ENCODE peak calls at places on chromosomes 2 and 18, in four cellular contexts. One of them, this sample, is unnamed.
A peak's percentile ranks its signal among the peaks of the same experiment; 100 is the strongest.

GRCh38 chr2:230872968-230873669 is 8.4 kb downstream of the ITM2C start:
- DNase-seq in T-helper 2 cell: no peak
- DNase-seq in endothelial cell: no peak
- DNase-seq in NCI-H524: no peak
- DNase-seq in this sample: no peak

GRCh38 chr2:12727085-12727484 is 10.3 kb downstream of the TRIB2 start:
- DNase-seq in T-helper 2 cell: no peak
- DNase-seq in endothelial cell: no peak
- DNase-seq in NCI-H524: no peak
- DNase-seq in this sample: no peak

GRCh38 chr2:235860111-235860510 is 308.1 kb downstream of the GBX2 start:
- DNase-seq in T-helper 2 cell: no peak
- DNase-seq in endothelial cell: no peak
- DNase-seq in NCI-H524: no peak
- DNase-seq in this sample: no peak

GRCh38 chr2:189393440-189394111 is 47.7 kb upstream of the WDR75 start:
- DNase-seq in T-helper 2 cell: no peak
- DNase-seq in endothelial cell: no peak
- DNase-seq in NCI-H524: no peak
- DNase-seq in this sample: no peak

GRCh38 chr2:121151311-121152109 is 133.5 kb downstream of the TFCP2L1 start:
- DNase-seq in T-helper 2 cell: no peak
- DNase-seq in endothelial cell: no peak
- DNase-seq in NCI-H524: no peak
- DNase-seq in this sample: no peak

GRCh38 chr2:190805126-190805525 is 75.5 kb upstream of the GLS start:
- DNase-seq in T-helper 2 cell: no peak
- DNase-seq in endothelial cell: no peak
- DNase-seq in NCI-H524: no peak
- DNase-seq in this sample: no peak

GRCh38 chr18:56672391-56672790 is 21.2 kb downstream of the WDR7 start:
- DNase-seq in T-helper 2 cell: no peak
- DNase-seq in endothelial cell: peak; percentile 26
- DNase-seq in NCI-H524: no peak
- DNase-seq in this sample: no peak

GRCh38 chr2:66095820-66096219 is 339.1 kb upstream of the MEIS1 start:
- DNase-seq in T-helper 2 cell: no peak
- DNase-seq in endothelial cell: no peak
- DNase-seq in NCI-H524: no peak
- DNase-seq in this sample: no peak

GRCh38 chr2:14751581-14751980 is 119.1 kb downstream of the LRATD1 start:
- DNase-seq in T-helper 2 cell: no peak
- DNase-seq in endothelial cell: no peak
- DNase-seq in NCI-H524: no peak
- DNase-seq in this sample: no peak